ENCODE peak calls at places on chromosomes 4 and X, in seven cellular contexts. One of them, this sample, is unnamed.

GRCh38 chrX:112834016-112834855 is 6.4 kb downstream of the AMOT start:
- ATAC-seq in activated T-cell treated with anti-CD3 and anti-CD28 coated beads, Interleukin-2, amount 50 U/mL, for 4 hours: no peak
- ATAC-seq in heart left ventricle: no peak
- ATAC-seq in stimulated activated naive CD8-positive, alpha-beta T cell treated with anti-CD3 and anti-CD28 coated beads, Interleukin-15, amount 100 ng/mL, for 72 hours: no peak
- ATAC-seq in upper lobe of right lung: no peak
- ATAC-seq in memory B cell: no peak
- ATAC-seq in K562: no peak
- ATAC-seq in this sample: no peak

GRCh38 chr4:159317203-159317602 is 214.3 kb downstream of the RAPGEF2 start:
- ATAC-seq in activated T-cell treated with anti-CD3 and anti-CD28 coated beads, Interleukin-2, amount 50 U/mL, for 4 hours: no peak
- ATAC-seq in heart left ventricle: no peak
- ATAC-seq in stimulated activated naive CD8-positive, alpha-beta T cell treated with anti-CD3 and anti-CD28 coated beads, Interleukin-15, amount 100 ng/mL, for 72 hours: no peak
- ATAC-seq in upper lobe of right lung: no peak
- ATAC-seq in memory B cell: no peak
- ATAC-seq in K562: no peak
- ATAC-seq in this sample: no peak

GRCh38 chr4:48943387-48943786 is 36.8 kb upstream of the OCIAD2 start:
- ATAC-seq in activated T-cell treated with anti-CD3 and anti-CD28 coated beads, Interleukin-2, amount 50 U/mL, for 4 hours: no peak
- ATAC-seq in heart left ventricle: no peak
- ATAC-seq in stimulated activated naive CD8-positive, alpha-beta T cell treated with anti-CD3 and anti-CD28 coated beads, Interleukin-15, amount 100 ng/mL, for 72 hours: no peak
- ATAC-seq in upper lobe of right lung: no peak
- ATAC-seq in memory B cell: no peak
- ATAC-seq in K562: peak
- ATAC-seq in this sample: no peak

GRCh38 chrX:69107231-69107739 is 58.0 kb downstream of the PJA1 start:
- ATAC-seq in activated T-cell treated with anti-CD3 and anti-CD28 coated beads, Interleukin-2, amount 50 U/mL, for 4 hours: no peak
- ATAC-seq in heart left ventricle: no peak
- ATAC-seq in stimulated activated naive CD8-positive, alpha-beta T cell treated with anti-CD3 and anti-CD28 coated beads, Interleukin-15, amount 100 ng/mL, for 72 hours: no peak
- ATAC-seq in upper lobe of right lung: peak
- ATAC-seq in memory B cell: no peak
- ATAC-seq in K562: peak
- ATAC-seq in this sample: no peak

GRCh38 chrX:142156567-142156966 is 48.5 kb downstream of the MAGEC2 start:
- ATAC-seq in activated T-cell treated with anti-CD3 and anti-CD28 coated beads, Interleukin-2, amount 50 U/mL, for 4 hours: no peak
- ATAC-seq in heart left ventricle: no peak
- ATAC-seq in stimulated activated naive CD8-positive, alpha-beta T cell treated with anti-CD3 and anti-CD28 coated beads, Interleukin-15, amount 100 ng/mL, for 72 hours: no peak
- ATAC-seq in upper lobe of right lung: no peak
- ATAC-seq in memory B cell: no peak
- ATAC-seq in K562: no peak
- ATAC-seq in this sample: no peak

GRCh38 chr4:176676901-176677300 is 115.8 kb downstream of the VEGFC start:
- ATAC-seq in activated T-cell treated with anti-CD3 and anti-CD28 coated beads, Interleukin-2, amount 50 U/mL, for 4 hours: no peak
- ATAC-seq in heart left ventricle: no peak
- ATAC-seq in stimulated activated naive CD8-positive, alpha-beta T cell treated with anti-CD3 and anti-CD28 coated beads, Interleukin-15, amount 100 ng/mL, for 72 hours: no peak
- ATAC-seq in upper lobe of right lung: no peak
- ATAC-seq in memory B cell: no peak
- ATAC-seq in K562: no peak
- ATAC-seq in this sample: no peak

GRCh38 chr4:151524610-151525009 is 115.6 kb downstream of the FHIP1A start:
- ATAC-seq in activated T-cell treated with anti-CD3 and anti-CD28 coated beads, Interleukin-2, amount 50 U/mL, for 4 hours: no peak
- ATAC-seq in heart left ventricle: no peak
- ATAC-seq in stimulated activated naive CD8-positive, alpha-beta T cell treated with anti-CD3 and anti-CD28 coated beads, Interleukin-15, amount 100 ng/mL, for 72 hours: no peak
- ATAC-seq in upper lobe of right lung: no peak
- ATAC-seq in memory B cell: no peak
- ATAC-seq in K562: no peak
- ATAC-seq in this sample: no peak

GRCh38 chr4:102614801-102615200 is 113.6 kb downstream of the NFKB1 start:
- ATAC-seq in activated T-cell treated with anti-CD3 and anti-CD28 coated beads, Interleukin-2, amount 50 U/mL, for 4 hours: no peak
- ATAC-seq in heart left ventricle: peak
- ATAC-seq in stimulated activated naive CD8-positive, alpha-beta T cell treated with anti-CD3 and anti-CD28 coated beads, Interleukin-15, amount 100 ng/mL, for 72 hours: peak
- ATAC-seq in upper lobe of right lung: no peak
- ATAC-seq in memory B cell: no peak
- ATAC-seq in K562: no peak
- ATAC-seq in this sample: peak

GRCh38 chr4:16569790-16570189 is 328.7 kb downstream of the LDB2 start:
- ATAC-seq in activated T-cell treated with anti-CD3 and anti-CD28 coated beads, Interleukin-2, amount 50 U/mL, for 4 hours: no peak
- ATAC-seq in heart left ventricle: no peak
- ATAC-seq in stimulated activated naive CD8-positive, alpha-beta T cell treated with anti-CD3 and anti-CD28 coated beads, Interleukin-15, amount 100 ng/mL, for 72 hours: no peak
- ATAC-seq in upper lobe of right lung: peak
- ATAC-seq in memory B cell: no peak
- ATAC-seq in K562: no peak
- ATAC-seq in this sample: no peak

GRCh38 chrX:65687367-65687766 is 19.9 kb downstream of the MSN start:
- ATAC-seq in activated T-cell treated with anti-CD3 and anti-CD28 coated beads, Interleukin-2, amount 50 U/mL, for 4 hours: no peak
- ATAC-seq in heart left ventricle: no peak
- ATAC-seq in stimulated activated naive CD8-positive, alpha-beta T cell treated with anti-CD3 and anti-CD28 coated beads, Interleukin-15, amount 100 ng/mL, for 72 hours: peak
- ATAC-seq in upper lobe of right lung: no peak
- ATAC-seq in memory B cell: no peak
- ATAC-seq in K562: no peak
- ATAC-seq in this sample: peak

GRCh38 chrX:107699611-107700010 is 71.3 kb downstream of the PRPS1 start:
- ATAC-seq in activated T-cell treated with anti-CD3 and anti-CD28 coated beads, Interleukin-2, amount 50 U/mL, for 4 hours: no peak
- ATAC-seq in heart left ventricle: no peak
- ATAC-seq in stimulated activated naive CD8-positive, alpha-beta T cell treated with anti-CD3 and anti-CD28 coated beads, Interleukin-15, amount 100 ng/mL, for 72 hours: no peak
- ATAC-seq in upper lobe of right lung: peak
- ATAC-seq in memory B cell: no peak
- ATAC-seq in K562: no peak
- ATAC-seq in this sample: no peak

GRCh38 chr4:42464550-42465124 is 67.3 kb downstream of the SHISA3 start:
- ATAC-seq in activated T-cell treated with anti-CD3 and anti-CD28 coated beads, Interleukin-2, amount 50 U/mL, for 4 hours: no peak
- ATAC-seq in heart left ventricle: no peak
- ATAC-seq in stimulated activated naive CD8-positive, alpha-beta T cell treated with anti-CD3 and anti-CD28 coated beads, Interleukin-15, amount 100 ng/mL, for 72 hours: no peak
- ATAC-seq in upper lobe of right lung: no peak
- ATAC-seq in memory B cell: no peak
- ATAC-seq in K562: no peak
- ATAC-seq in this sample: no peak

GRCh38 chr4:85486425-85487101 is 11.6 kb downstream of the ARHGAP24 start:
- ATAC-seq in activated T-cell treated with anti-CD3 and anti-CD28 coated beads, Interleukin-2, amount 50 U/mL, for 4 hours: no peak
- ATAC-seq in heart left ventricle: no peak
- ATAC-seq in stimulated activated naive CD8-positive, alpha-beta T cell treated with anti-CD3 and anti-CD28 coated beads, Interleukin-15, amount 100 ng/mL, for 72 hours: peak
- ATAC-seq in upper lobe of right lung: peak
- ATAC-seq in memory B cell: no peak
- ATAC-seq in K562: peak
- ATAC-seq in this sample: peak

GRCh38 chr4:100790838-100791615 is 273.2 kb upstream of the EMCN start:
- ATAC-seq in activated T-cell treated with anti-CD3 and anti-CD28 coated beads, Interleukin-2, amount 50 U/mL, for 4 hours: no peak
- ATAC-seq in heart left ventricle: no peak
- ATAC-seq in stimulated activated naive CD8-positive, alpha-beta T cell treated with anti-CD3 and anti-CD28 coated beads, Interleukin-15, amount 100 ng/mL, for 72 hours: no peak
- ATAC-seq in upper lobe of right lung: no peak
- ATAC-seq in memory B cell: no peak
- ATAC-seq in K562: no peak
- ATAC-seq in this sample: no peak

GRCh38 chr4:125433453-125433852 is 118.7 kb downstream of the FAT4 start:
- ATAC-seq in activated T-cell treated with anti-CD3 and anti-CD28 coated beads, Interleukin-2, amount 50 U/mL, for 4 hours: no peak
- ATAC-seq in heart left ventricle: no peak
- ATAC-seq in stimulated activated naive CD8-positive, alpha-beta T cell treated with anti-CD3 and anti-CD28 coated beads, Interleukin-15, amount 100 ng/mL, for 72 hours: no peak
- ATAC-seq in upper lobe of right lung: no peak
- ATAC-seq in memory B cell: no peak
- ATAC-seq in K562: no peak
- ATAC-seq in this sample: no peak

GRCh38 chrX:45134303-45134702 is 66.4 kb downstream of the DIPK2B start:
- ATAC-seq in activated T-cell treated with anti-CD3 and anti-CD28 coated beads, Interleukin-2, amount 50 U/mL, for 4 hours: no peak
- ATAC-seq in heart left ventricle: peak
- ATAC-seq in stimulated activated naive CD8-positive, alpha-beta T cell treated with anti-CD3 and anti-CD28 coated beads, Interleukin-15, amount 100 ng/mL, for 72 hours: no peak
- ATAC-seq in upper lobe of right lung: no peak
- ATAC-seq in memory B cell: no peak
- ATAC-seq in K562: peak
- ATAC-seq in this sample: no peak

GRCh38 chrX:69469975-69470374 is 34.2 kb upstream of the NALF2 start:
- ATAC-seq in activated T-cell treated with anti-CD3 and anti-CD28 coated beads, Interleukin-2, amount 50 U/mL, for 4 hours: no peak
- ATAC-seq in heart left ventricle: no peak
- ATAC-seq in stimulated activated naive CD8-positive, alpha-beta T cell treated with anti-CD3 and anti-CD28 coated beads, Interleukin-15, amount 100 ng/mL, for 72 hours: no peak
- ATAC-seq in upper lobe of right lung: no peak
- ATAC-seq in memory B cell: no peak
- ATAC-seq in K562: no peak
- ATAC-seq in this sample: no peak